ENCODE peak calls at places on chromosomes 12 and 14, in nine cellular contexts. One of them, this sample, is unnamed.

GRCh38 chr12:108543642-108544041 is 17.3 kb downstream of the SART3 start:
- DNase-seq in heart left ventricle: no peak
- DNase-seq in aorta: no peak
- DNase-seq in body of pancreas: no peak
- DNase-seq in adrenal gland: no peak
- DNase-seq in IMR-90: no peak
- DNase-seq in right lobe of liver: no peak
- DNase-seq in esophagus squamous epithelium: no peak
- DNase-seq in GM23248: peak; percentile 30
- DNase-seq in this sample: no peak

GRCh38 chr14:95889236-95889979 is 12.8 kb downstream of the TUNAR start:
- DNase-seq in IMR-90: no peak
- DNase-seq in body of pancreas: no peak
- DNase-seq in GM23248: no peak
- DNase-seq in esophagus squamous epithelium: no peak
- DNase-seq in aorta: no peak
- DNase-seq in adrenal gland: no peak
- DNase-seq in right lobe of liver: no peak
- DNase-seq in heart left ventricle: no peak
- DNase-seq in this sample: no peak

GRCh38 chr12:107635139-107635538 is 50.5 kb upstream of the PWP1 start:
- DNase-seq in GM23248: no peak
- DNase-seq in body of pancreas: no peak
- DNase-seq in esophagus squamous epithelium: no peak
- DNase-seq in aorta: no peak
- DNase-seq in right lobe of liver: no peak
- DNase-seq in adrenal gland: no peak
- DNase-seq in IMR-90: peak; percentile 52
- DNase-seq in heart left ventricle: no peak
- DNase-seq in this sample: no peak

GRCh38 chr12:28235985-28236384 is 45.7 kb downstream of the CCDC91 start:
- DNase-seq in esophagus squamous epithelium: no peak
- DNase-seq in adrenal gland: no peak
- DNase-seq in heart left ventricle: no peak
- DNase-seq in IMR-90: no peak
- DNase-seq in aorta: no peak
- DNase-seq in right lobe of liver: no peak
- DNase-seq in GM23248: no peak
- DNase-seq in body of pancreas: no peak
- DNase-seq in this sample: no peak

GRCh38 chr12:54404061-54405004 is 14.7 kb downstream of the ITGA5 start:
- DNase-seq in right lobe of liver: no peak
- DNase-seq in heart left ventricle: peak; percentile 12
- DNase-seq in body of pancreas: peak; percentile 73
- DNase-seq in IMR-90: peak; percentile 56
- DNase-seq in esophagus squamous epithelium: no peak
- DNase-seq in GM23248: peak; percentile 61
- DNase-seq in aorta: no peak
- DNase-seq in adrenal gland: no peak
- DNase-seq in this sample: peak; percentile 77

GRCh38 chr14:81275305-81275950 is 54.7 kb upstream of the GTF2A1 start:
- DNase-seq in body of pancreas: no peak
- DNase-seq in GM23248: no peak
- DNase-seq in adrenal gland: no peak
- DNase-seq in aorta: no peak
- DNase-seq in right lobe of liver: no peak
- DNase-seq in IMR-90: no peak
- DNase-seq in heart left ventricle: peak; percentile 40
- DNase-seq in esophagus squamous epithelium: no peak
- DNase-seq in this sample: no peak

GRCh38 chr12:66131067-66131688 is 628 bp upstream of the LLPH start:
- DNase-seq in esophagus squamous epithelium: no peak
- DNase-seq in GM23248: peak; percentile 26
- DNase-seq in IMR-90: no peak
- DNase-seq in heart left ventricle: no peak
- DNase-seq in adrenal gland: no peak
- DNase-seq in aorta: no peak
- DNase-seq in body of pancreas: no peak
- DNase-seq in right lobe of liver: no peak
- DNase-seq in this sample: no peak

GRCh38 chr12:100986595-100987547 is 192.3 kb downstream of the ANO4 start:
- DNase-seq in IMR-90: peak; percentile 63
- DNase-seq in heart left ventricle: no peak
- DNase-seq in body of pancreas: no peak
- DNase-seq in esophagus squamous epithelium: no peak
- DNase-seq in right lobe of liver: no peak
- DNase-seq in adrenal gland: no peak
- DNase-seq in aorta: no peak
- DNase-seq in GM23248: peak; percentile 66
- DNase-seq in this sample: no peak

GRCh38 chr14:106551265-106551664 is 1024.9 kb downstream of the TMEM121 start:
- DNase-seq in adrenal gland: no peak
- DNase-seq in IMR-90: no peak
- DNase-seq in aorta: no peak
- DNase-seq in heart left ventricle: no peak
- DNase-seq in body of pancreas: no peak
- DNase-seq in esophagus squamous epithelium: no peak
- DNase-seq in right lobe of liver: no peak
- DNase-seq in GM23248: no peak
- DNase-seq in this sample: no peak

GRCh38 chr12:57514720-57515467 is 5.4 kb downstream of the DDIT3 start:
- DNase-seq in adrenal gland: no peak
- DNase-seq in aorta: no peak
- DNase-seq in esophagus squamous epithelium: no peak
- DNase-seq in IMR-90: no peak
- DNase-seq in heart left ventricle: no peak
- DNase-seq in body of pancreas: no peak
- DNase-seq in right lobe of liver: no peak
- DNase-seq in GM23248: no peak
- DNase-seq in this sample: no peak

GRCh38 chr12:1590083-1590979 is 4.0 kb downstream of the FBXL14 start:
- DNase-seq in body of pancreas: peak; percentile 30
- DNase-seq in GM23248: peak; percentile 62
- DNase-seq in IMR-90: peak; percentile 63
- DNase-seq in right lobe of liver: no peak
- DNase-seq in heart left ventricle: no peak
- DNase-seq in aorta: peak; percentile 74
- DNase-seq in esophagus squamous epithelium: no peak
- DNase-seq in adrenal gland: no peak
- DNase-seq in this sample: no peak

GRCh38 chr12:102851246-102851645 is 65.8 kb downstream of the PAH start:
- DNase-seq in IMR-90: no peak
- DNase-seq in right lobe of liver: no peak
- DNase-seq in GM23248: no peak
- DNase-seq in adrenal gland: no peak
- DNase-seq in body of pancreas: no peak
- DNase-seq in heart left ventricle: no peak
- DNase-seq in esophagus squamous epithelium: no peak
- DNase-seq in aorta: no peak
- DNase-seq in this sample: no peak

GRCh38 chr14:92160619-92161018 is 38.9 kb downstream of the CPSF2 start:
- DNase-seq in right lobe of liver: no peak
- DNase-seq in body of pancreas: no peak
- DNase-seq in GM23248: peak; percentile 93
- DNase-seq in adrenal gland: no peak
- DNase-seq in IMR-90: peak; percentile 91
- DNase-seq in esophagus squamous epithelium: no peak
- DNase-seq in aorta: no peak
- DNase-seq in heart left ventricle: no peak
- DNase-seq in this sample: no peak

GRCh38 chr14:21308132-21308478 is 28.2 kb downstream of the RPGRIP1 start:
- DNase-seq in adrenal gland: no peak
- DNase-seq in right lobe of liver: no peak
- DNase-seq in GM23248: no peak
- DNase-seq in heart left ventricle: no peak
- DNase-seq in aorta: no peak
- DNase-seq in body of pancreas: no peak
- DNase-seq in IMR-90: no peak
- DNase-seq in esophagus squamous epithelium: no peak
- DNase-seq in this sample: peak; percentile 20
- H3K4me3 ChIP-seq in adrenal gland: no peak overlapping the region
- H3K4me3 ChIP-seq in right lobe of liver: peak overlapping the region; percentile 58
- H3K4me3 ChIP-seq in GM23248: peak overlapping the region; percentile 64
- H3K4me3 ChIP-seq in heart left ventricle: peak overlapping the region; percentile 53
- H3K4me3 ChIP-seq in aorta: no peak overlapping the region
- H3K4me3 ChIP-seq in body of pancreas: no peak overlapping the region
- H3K4me3 ChIP-seq in IMR-90: no peak overlapping the region
- H3K4me3 ChIP-seq in esophagus squamous epithelium: peak overlapping the region; percentile 63
- H3K4me3 ChIP-seq in this sample: peak overlapping the region; percentile 2

DNA sequence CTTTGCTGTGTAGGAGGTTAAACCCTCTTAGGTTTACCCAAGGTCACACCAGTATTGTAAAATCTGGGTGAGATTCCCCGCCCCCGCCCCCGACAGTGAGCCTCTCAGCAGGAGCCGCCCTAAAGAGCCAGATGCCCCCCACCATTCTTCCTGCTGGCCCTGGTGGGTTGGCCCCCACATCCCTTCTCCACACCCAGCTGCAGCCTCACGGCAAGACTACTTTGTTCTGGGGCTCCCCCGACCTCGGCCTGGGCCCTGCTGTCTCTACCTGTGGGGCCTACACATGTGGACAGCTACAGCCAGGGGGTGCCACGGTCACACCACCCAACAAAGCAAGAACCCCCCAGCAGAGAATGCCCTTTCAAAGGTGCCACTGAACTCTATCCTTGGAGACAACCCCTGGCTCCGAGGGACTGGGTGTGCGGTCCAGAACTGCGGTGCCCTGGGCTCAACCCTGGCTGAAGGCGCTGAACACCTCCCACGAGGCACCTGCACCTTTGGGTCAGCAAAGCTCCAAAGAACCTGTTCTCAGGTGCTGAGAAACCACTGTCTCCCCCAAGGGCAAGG is 82.4 kb downstream of the WDR20 start:
- DNase-seq in body of pancreas: no peak
- DNase-seq in heart left ventricle: peak; percentile 15
- DNase-seq in adrenal gland: no peak
- DNase-seq in GM23248: no peak
- DNase-seq in right lobe of liver: no peak
- DNase-seq in esophagus squamous epithelium: no peak
- DNase-seq in aorta: peak; percentile 68
- DNase-seq in IMR-90: no peak
- DNase-seq in this sample: no peak
- H3K36me3 ChIP-seq in body of pancreas: no peaks in the 10 kb centered on the region
- H3K36me3 ChIP-seq in heart left ventricle: no peaks in the 10 kb centered on the region
- H3K36me3 ChIP-seq in adrenal gland: no peaks in the 10 kb centered on the region
- H3K36me3 ChIP-seq in GM23248: no peaks in the 10 kb centered on the region
- H3K36me3 ChIP-seq in right lobe of liver: no peaks in the 10 kb centered on the region
- H3K36me3 ChIP-seq in esophagus squamous epithelium: peaks cover 54% of the 10 kb centered on the region
- H3K36me3 ChIP-seq in aorta: no peaks in the 10 kb centered on the region
- H3K36me3 ChIP-seq in IMR-90: peaks cover 9% of the 10 kb centered on the region
- H3K36me3 ChIP-seq in this sample: no peaks in the 10 kb centered on the region

DNA sequence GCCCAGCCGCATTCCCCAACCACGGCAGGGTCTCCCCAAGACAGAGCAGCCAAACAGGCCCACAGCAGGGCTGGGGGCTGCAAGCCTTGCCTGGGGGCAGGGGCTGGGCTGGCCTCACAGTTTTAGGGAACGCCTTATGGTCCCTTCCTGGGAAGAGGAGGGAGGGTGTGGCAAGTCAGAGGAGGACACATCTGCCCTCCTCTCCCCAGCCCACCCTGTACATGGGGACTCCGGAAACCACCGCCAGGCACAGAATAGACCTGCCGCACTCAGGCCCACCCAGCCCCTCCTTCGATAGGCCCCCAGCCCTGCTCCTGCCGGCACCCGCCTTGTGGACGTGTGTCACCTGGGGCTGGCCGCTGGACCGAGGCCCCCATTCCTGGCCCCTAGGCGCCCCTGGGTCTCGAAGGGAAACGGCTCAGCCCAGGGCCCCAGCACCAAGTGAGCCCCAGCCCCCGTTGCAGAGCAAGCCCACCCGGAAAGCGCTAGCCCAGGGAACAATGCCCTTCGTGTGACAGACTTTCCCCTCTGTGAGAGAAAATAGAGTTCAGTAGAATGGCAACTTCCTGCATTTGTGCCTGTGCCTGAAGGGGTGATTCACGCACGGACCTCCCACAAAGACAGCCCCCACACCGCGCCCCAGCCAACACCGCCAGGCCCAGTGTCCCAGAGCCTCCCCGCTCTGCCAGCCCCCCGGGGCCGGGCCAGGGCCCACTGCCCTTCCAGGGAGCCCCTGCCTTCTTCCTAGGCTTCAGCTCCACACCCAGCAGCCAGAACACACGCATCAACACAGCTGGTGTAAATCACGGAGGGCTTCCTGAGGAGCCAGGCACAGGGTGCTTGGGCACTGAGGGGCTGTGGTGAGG is 12.0 kb upstream of the NUDT14 start:
- DNase-seq in esophagus squamous epithelium: no peak
- DNase-seq in GM23248: peak; percentile 62
- DNase-seq in body of pancreas: no peak
- DNase-seq in aorta: no peak
- DNase-seq in adrenal gland: no peak
- DNase-seq in heart left ventricle: no peak
- DNase-seq in IMR-90: peak; percentile 35
- DNase-seq in right lobe of liver: no peak
- DNase-seq in this sample: no peak
- H3K4me3 ChIP-seq in esophagus squamous epithelium: peak overlapping the region; percentile 23
- H3K4me3 ChIP-seq in GM23248: no peak overlapping the region
- H3K4me3 ChIP-seq in body of pancreas: no peak overlapping the region
- H3K4me3 ChIP-seq in aorta: no peak overlapping the region
- H3K4me3 ChIP-seq in adrenal gland: no peak overlapping the region
- H3K4me3 ChIP-seq in heart left ventricle: no peak overlapping the region
- H3K4me3 ChIP-seq in IMR-90: no peak overlapping the region
- H3K4me3 ChIP-seq in right lobe of liver: no peak overlapping the region
- H3K4me3 ChIP-seq in this sample: no peak overlapping the region

GRCh38 chr14:21257395-21258193 is 11.6 kb downstream of the HNRNPC start:
- DNase-seq in body of pancreas: no peak
- DNase-seq in aorta: peak; percentile 40
- DNase-seq in IMR-90: no peak
- DNase-seq in heart left ventricle: no peak
- DNase-seq in right lobe of liver: no peak
- DNase-seq in esophagus squamous epithelium: no peak
- DNase-seq in adrenal gland: no peak
- DNase-seq in GM23248: peak; percentile 42
- DNase-seq in this sample: no peak

GRCh38 chr14:21261824-21262223 is 7.4 kb downstream of the HNRNPC start:
- DNase-seq in heart left ventricle: no peak
- DNase-seq in aorta: no peak
- DNase-seq in adrenal gland: no peak
- DNase-seq in esophagus squamous epithelium: no peak
- DNase-seq in GM23248: no peak
- DNase-seq in body of pancreas: no peak
- DNase-seq in IMR-90: no peak
- DNase-seq in right lobe of liver: no peak
- DNase-seq in this sample: no peak

GRCh38 chr14:21258194-21258888 is 10.9 kb downstream of the HNRNPC start:
- DNase-seq in esophagus squamous epithelium: no peak
- DNase-seq in adrenal gland: no peak
- DNase-seq in right lobe of liver: no peak
- DNase-seq in body of pancreas: no peak
- DNase-seq in heart left ventricle: no peak
- DNase-seq in aorta: no peak
- DNase-seq in GM23248: no peak
- DNase-seq in IMR-90: no peak
- DNase-seq in this sample: no peak

GRCh38 chr14:21256539-21257394 is 12.5 kb downstream of the HNRNPC start:
- DNase-seq in right lobe of liver: no peak
- DNase-seq in adrenal gland: no peak
- DNase-seq in heart left ventricle: no peak
- DNase-seq in body of pancreas: no peak
- DNase-seq in aorta: peak; percentile 36
- DNase-seq in IMR-90: no peak
- DNase-seq in esophagus squamous epithelium: no peak
- DNase-seq in GM23248: no peak
- DNase-seq in this sample: no peak

GRCh38 chr14:21258889-21259787 is 10.1 kb downstream of the HNRNPC start:
- DNase-seq in body of pancreas: no peak
- DNase-seq in adrenal gland: no peak
- DNase-seq in aorta: no peak
- DNase-seq in IMR-90: no peak
- DNase-seq in esophagus squamous epithelium: no peak
- DNase-seq in right lobe of liver: no peak
- DNase-seq in GM23248: no peak
- DNase-seq in heart left ventricle: no peak
- DNase-seq in this sample: no peak
- H3K36me3 ChIP-seq in body of pancreas: peaks cover 7% of the 10 kb centered on the region
- H3K36me3 ChIP-seq in adrenal gland: no peaks in the 10 kb centered on the region
- H3K36me3 ChIP-seq in aorta: peaks cover 2% of the 10 kb centered on the region
- H3K36me3 ChIP-seq in IMR-90: peaks cover 40% of the 10 kb centered on the region
- H3K36me3 ChIP-seq in esophagus squamous epithelium: peaks cover 97% of the 10 kb centered on the region
- H3K36me3 ChIP-seq in right lobe of liver: peaks cover 78% of the 10 kb centered on the region
- H3K36me3 ChIP-seq in GM23248: peaks cover 75% of the 10 kb centered on the region
- H3K36me3 ChIP-seq in heart left ventricle: no peaks in the 10 kb centered on the region
- H3K36me3 ChIP-seq in this sample: peaks cover 10% of the 10 kb centered on the region

This sample was measured in hepatocyte.